ENCODE peak calls at places on chromosomes 16 and 17, in eight cellular contexts. One of them, this sample, is unnamed. For H3K4me1, the result is how much of the 10 kb centered on the place peaks cover.

GRCh38 chr16:87317766-87318121 is 552 bp upstream of the C16orf95 start:
- DNase-seq in Peyer's patch: no peak
- DNase-seq in suprapubic skin: peak
- DNase-seq in HCT116: no peak
- DNase-seq in K562: no peak
- DNase-seq in sigmoid colon: peak
- DNase-seq in body of pancreas: peak
- DNase-seq in tibial nerve: no peak
- DNase-seq in this sample: peak

GRCh38 chr16:12349950-12350842 is 373.7 kb downstream of the SNX29 start:
- DNase-seq in Peyer's patch: no peak
- DNase-seq in suprapubic skin: no peak
- DNase-seq in HCT116: no peak
- DNase-seq in K562: peak
- DNase-seq in sigmoid colon: no peak
- DNase-seq in body of pancreas: no peak
- DNase-seq in tibial nerve: no peak
- DNase-seq in this sample: no peak

GRCh38 chr16:3174618-3175148 is 13.3 kb upstream of the OR1F1 start:
- DNase-seq in Peyer's patch: no peak
- DNase-seq in suprapubic skin: no peak
- DNase-seq in HCT116: no peak
- DNase-seq in K562: no peak
- DNase-seq in sigmoid colon: peak
- DNase-seq in body of pancreas: no peak
- DNase-seq in tibial nerve: no peak
- DNase-seq in this sample: no peak

GRCh38 chr17:37483311-37484039 is 6.2 kb upstream of the DUSP14 start:
- DNase-seq in Peyer's patch: no peak
- DNase-seq in suprapubic skin: no peak
- DNase-seq in HCT116: no peak
- DNase-seq in K562: no peak
- DNase-seq in sigmoid colon: peak
- DNase-seq in body of pancreas: no peak
- DNase-seq in tibial nerve: no peak
- DNase-seq in this sample: no peak

GRCh38 chr17:3732171-3732570 is 8.5 kb downstream of the HASPIN start:
- DNase-seq in Peyer's patch: peak
- DNase-seq in suprapubic skin: no peak
- DNase-seq in HCT116: no peak
- DNase-seq in K562: no peak
- DNase-seq in sigmoid colon: peak
- DNase-seq in body of pancreas: no peak
- DNase-seq in tibial nerve: no peak
- DNase-seq in this sample: no peak

GRCh38 chr16:69133555-69133954 is 1.1 kb downstream of the UTP4 start:
- DNase-seq in Peyer's patch: no peak
- DNase-seq in suprapubic skin: no peak
- DNase-seq in HCT116: no peak
- DNase-seq in K562: no peak
- DNase-seq in sigmoid colon: no peak
- DNase-seq in body of pancreas: no peak
- DNase-seq in tibial nerve: no peak
- DNase-seq in this sample: no peak

GRCh38 chr17:29113334-29113733 is 66.9 kb downstream of the MYO18A start:
- DNase-seq in Peyer's patch: no peak
- DNase-seq in suprapubic skin: no peak
- DNase-seq in HCT116: no peak
- DNase-seq in K562: no peak
- DNase-seq in sigmoid colon: no peak
- DNase-seq in body of pancreas: no peak
- DNase-seq in tibial nerve: no peak
- DNase-seq in this sample: no peak

GRCh38 chr16:11610580-11610979 is 23.9 kb upstream of the LITAF start:
- DNase-seq in Peyer's patch: no peak
- DNase-seq in suprapubic skin: no peak
- DNase-seq in HCT116: no peak
- DNase-seq in K562: no peak
- DNase-seq in sigmoid colon: no peak
- DNase-seq in body of pancreas: no peak
- DNase-seq in tibial nerve: no peak
- DNase-seq in this sample: no peak

GRCh38 chr17:1606352-1606985 is 22.2 kb downstream of the SLC43A2 start:
- DNase-seq in Peyer's patch: no peak
- DNase-seq in suprapubic skin: no peak
- DNase-seq in HCT116: no peak
- DNase-seq in K562: no peak
- DNase-seq in sigmoid colon: no peak
- DNase-seq in body of pancreas: no peak
- DNase-seq in tibial nerve: no peak
- DNase-seq in this sample: no peak

GRCh38 chr17:30831257-30831656 is 509 bp upstream of the ATAD5 start:
- DNase-seq in Peyer's patch: no peak
- DNase-seq in suprapubic skin: no peak
- DNase-seq in HCT116: no peak
- DNase-seq in K562: no peak
- DNase-seq in sigmoid colon: no peak
- DNase-seq in body of pancreas: no peak
- DNase-seq in tibial nerve: no peak
- DNase-seq in this sample: no peak

GRCh38 chr17:30829022-30829421 is 2.7 kb upstream of the ATAD5 start:
- DNase-seq in Peyer's patch: no peak
- DNase-seq in suprapubic skin: no peak
- DNase-seq in HCT116: no peak
- DNase-seq in K562: no peak
- DNase-seq in sigmoid colon: no peak
- DNase-seq in body of pancreas: no peak
- DNase-seq in tibial nerve: no peak
- DNase-seq in this sample: no peak

GRCh38 chr17:30827082-30827481 is 2.6 kb upstream of the CRLF3 start:
- DNase-seq in Peyer's patch: no peak
- DNase-seq in suprapubic skin: no peak
- DNase-seq in HCT116: no peak
- DNase-seq in K562: no peak
- DNase-seq in sigmoid colon: no peak
- DNase-seq in body of pancreas: no peak
- DNase-seq in tibial nerve: no peak
- DNase-seq in this sample: no peak

GRCh38 chr17:30832438-30832790 is 648 bp downstream of the ATAD5 start:
- DNase-seq in Peyer's patch: no peak
- DNase-seq in suprapubic skin: no peak
- DNase-seq in HCT116: no peak
- DNase-seq in K562: no peak
- DNase-seq in sigmoid colon: no peak
- DNase-seq in body of pancreas: no peak
- DNase-seq in tibial nerve: no peak
- DNase-seq in this sample: no peak

GRCh38 chr17:30831663-30832437 is at the start of gene ATAD5:
- DNase-seq in Peyer's patch: peak
- DNase-seq in suprapubic skin: peak
- DNase-seq in HCT116: peak
- DNase-seq in K562: peak
- DNase-seq in sigmoid colon: peak
- DNase-seq in body of pancreas: peak
- DNase-seq in tibial nerve: peak
- DNase-seq in this sample: peak
- TF ChIP-seq POLR2A in Peyer's patch: no peak
- TF ChIP-seq POLR2A in suprapubic skin: no peak
- TF ChIP-seq POLR2A in HCT116: no peak
- TF ChIP-seq POLR2A in K562: peak
- TF ChIP-seq POLR2A in sigmoid colon: no peak
- TF ChIP-seq POLR2A in body of pancreas: no peak
- TF ChIP-seq POLR2A in tibial nerve: peak
- TF ChIP-seq POLR2A in this sample: no peak

GRCh38 chr17:82237083-82237745 is 8.4 kb downstream of the SLC16A3 start:
- DNase-seq in Peyer's patch: no peak
- DNase-seq in suprapubic skin: peak
- DNase-seq in HCT116: no peak
- DNase-seq in K562: no peak
- DNase-seq in sigmoid colon: peak
- DNase-seq in body of pancreas: no peak
- DNase-seq in tibial nerve: no peak
- DNase-seq in this sample: no peak
- H3K4me1 ChIP-seq in Peyer's patch: half or more
- H3K4me1 ChIP-seq in suprapubic skin: half or more
- H3K4me1 ChIP-seq in HCT116: under half
- H3K4me1 ChIP-seq in K562: half or more
- H3K4me1 ChIP-seq in sigmoid colon: half or more
- H3K4me1 ChIP-seq in body of pancreas: under half
- H3K4me1 ChIP-seq in tibial nerve: half or more
- H3K4me1 ChIP-seq in this sample: under half

GRCh38 chr17:40452921-40453378 is 9.7 kb downstream of the IGFBP4 start:
- DNase-seq in Peyer's patch: no peak
- DNase-seq in suprapubic skin: no peak
- DNase-seq in HCT116: no peak
- DNase-seq in K562: no peak
- DNase-seq in sigmoid colon: no peak
- DNase-seq in body of pancreas: no peak
- DNase-seq in tibial nerve: no peak
- DNase-seq in this sample: no peak
- H3K27ac ChIP-seq in Peyer's patch: peak
- H3K27ac ChIP-seq in suprapubic skin: peak
- H3K27ac ChIP-seq in HCT116: no peak
- H3K27ac ChIP-seq in K562: no peak
- H3K27ac ChIP-seq in sigmoid colon: peak
- H3K27ac ChIP-seq in body of pancreas: peak
- H3K27ac ChIP-seq in tibial nerve: peak
- H3K27ac ChIP-seq in this sample: peak

GRCh38 chr16:491225-491919 is 36.1 kb upstream of the CAPN15 start:
- DNase-seq in Peyer's patch: no peak
- DNase-seq in suprapubic skin: no peak
- DNase-seq in HCT116: no peak
- DNase-seq in K562: peak
- DNase-seq in sigmoid colon: no peak
- DNase-seq in body of pancreas: no peak
- DNase-seq in tibial nerve: no peak
- DNase-seq in this sample: no peak
- TF ChIP-seq POLR2A in Peyer's patch: no peak
- TF ChIP-seq POLR2A in suprapubic skin: no peak
- TF ChIP-seq POLR2A in HCT116: no peak
- TF ChIP-seq POLR2A in K562: no peak
- TF ChIP-seq POLR2A in sigmoid colon: no peak
- TF ChIP-seq POLR2A in body of pancreas: no peak
- TF ChIP-seq POLR2A in tibial nerve: no peak
- TF ChIP-seq POLR2A in this sample: no peak

DNA sequence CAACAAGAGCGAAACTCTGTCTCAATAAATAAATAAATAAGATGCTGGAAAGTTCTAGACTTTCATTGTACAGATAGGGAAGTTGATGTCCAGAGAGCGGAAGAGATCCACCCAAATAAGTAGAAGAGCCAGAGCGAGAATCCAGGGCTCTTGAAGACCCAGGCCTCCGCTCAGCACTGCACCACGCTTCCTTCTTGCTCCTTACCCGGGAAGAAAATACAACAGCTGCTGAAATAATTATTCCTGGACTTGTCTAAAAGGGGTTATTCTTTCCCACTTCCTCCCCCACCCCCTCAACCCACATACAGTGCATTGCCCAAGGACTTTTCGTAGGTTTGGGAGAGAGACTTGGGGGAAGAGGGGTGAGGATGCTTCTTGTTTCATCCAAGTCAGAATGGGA is 26.7 kb downstream of the CDK5RAP3 start:
- DNase-seq in Peyer's patch: no peak
- DNase-seq in suprapubic skin: no peak
- DNase-seq in HCT116: no peak
- DNase-seq in K562: no peak
- DNase-seq in sigmoid colon: no peak
- DNase-seq in body of pancreas: no peak
- DNase-seq in tibial nerve: no peak
- DNase-seq in this sample: no peak
- H3K4me1 ChIP-seq in Peyer's patch: under half
- H3K4me1 ChIP-seq in suprapubic skin: under half
- H3K4me1 ChIP-seq in HCT116: under half
- H3K4me1 ChIP-seq in K562: under half
- H3K4me1 ChIP-seq in sigmoid colon: under half
- H3K4me1 ChIP-seq in body of pancreas: under half
- H3K4me1 ChIP-seq in tibial nerve: under half
- H3K4me1 ChIP-seq in this sample: under half

DNA sequence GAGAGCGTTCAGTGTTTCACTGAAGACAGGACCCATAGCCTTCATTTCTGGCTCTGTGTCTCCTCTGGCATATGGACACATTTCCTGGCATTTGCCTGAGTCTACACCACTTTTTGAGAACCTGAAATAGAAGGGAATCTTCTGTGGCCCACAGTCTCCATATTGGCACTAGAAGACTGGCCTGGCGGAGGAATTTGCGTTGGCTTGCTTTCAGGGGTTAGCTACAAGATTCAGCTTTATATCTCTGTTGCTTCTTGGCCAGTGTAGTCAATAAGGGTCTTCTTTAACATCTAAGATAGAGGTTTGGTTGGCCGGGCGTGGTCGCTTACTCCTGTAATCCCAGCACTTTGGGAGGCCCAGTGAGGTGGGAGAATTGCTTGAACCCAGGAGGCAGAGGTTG is 12.8 kb upstream of the CLEC18C start:
- DNase-seq in Peyer's patch: no peak
- DNase-seq in suprapubic skin: no peak
- DNase-seq in HCT116: no peak
- DNase-seq in K562: no peak
- DNase-seq in sigmoid colon: no peak
- DNase-seq in body of pancreas: no peak
- DNase-seq in tibial nerve: no peak
- DNase-seq in this sample: no peak
- H3K27ac ChIP-seq in Peyer's patch: no peak
- H3K27ac ChIP-seq in suprapubic skin: no peak
- H3K27ac ChIP-seq in HCT116: no peak
- H3K27ac ChIP-seq in K562: no peak
- H3K27ac ChIP-seq in sigmoid colon: no peak
- H3K27ac ChIP-seq in body of pancreas: no peak
- H3K27ac ChIP-seq in tibial nerve: peak
- H3K27ac ChIP-seq in this sample: no peak

GRCh38 chr16:56382901-56383355 is 42.4 kb downstream of the AMFR start:
- DNase-seq in Peyer's patch: no peak
- DNase-seq in suprapubic skin: no peak
- DNase-seq in HCT116: no peak
- DNase-seq in K562: no peak
- DNase-seq in sigmoid colon: no peak
- DNase-seq in body of pancreas: no peak
- DNase-seq in tibial nerve: no peak
- DNase-seq in this sample: no peak

GRCh38 chr16:56384074-56384721 is 41.1 kb downstream of the AMFR start:
- DNase-seq in Peyer's patch: no peak
- DNase-seq in suprapubic skin: no peak
- DNase-seq in HCT116: no peak
- DNase-seq in K562: no peak
- DNase-seq in sigmoid colon: no peak
- DNase-seq in body of pancreas: no peak
- DNase-seq in tibial nerve: no peak
- DNase-seq in this sample: no peak

GRCh38 chr16:56388209-56388608 is 37.1 kb downstream of the AMFR start:
- DNase-seq in Peyer's patch: no peak
- DNase-seq in suprapubic skin: no peak
- DNase-seq in HCT116: no peak
- DNase-seq in K562: no peak
- DNase-seq in sigmoid colon: no peak
- DNase-seq in body of pancreas: no peak
- DNase-seq in tibial nerve: no peak
- DNase-seq in this sample: no peak

GRCh38 chr16:56382459-56382858 is 42.9 kb downstream of the AMFR start:
- DNase-seq in Peyer's patch: no peak
- DNase-seq in suprapubic skin: no peak
- DNase-seq in HCT116: no peak
- DNase-seq in K562: no peak
- DNase-seq in sigmoid colon: no peak
- DNase-seq in body of pancreas: no peak
- DNase-seq in tibial nerve: no peak
- DNase-seq in this sample: peak
- TF ChIP-seq POLR2A in Peyer's patch: no peak
- TF ChIP-seq POLR2A in suprapubic skin: no peak
- TF ChIP-seq POLR2A in HCT116: no peak
- TF ChIP-seq POLR2A in K562: no peak
- TF ChIP-seq POLR2A in sigmoid colon: no peak
- TF ChIP-seq POLR2A in body of pancreas: no peak
- TF ChIP-seq POLR2A in tibial nerve: no peak
- TF ChIP-seq POLR2A in this sample: no peak

GRCh38 chr17:77479372-77479781 is 338.6 kb downstream of the SEC14L1 start:
- DNase-seq in Peyer's patch: no peak
- DNase-seq in suprapubic skin: no peak
- DNase-seq in HCT116: no peak
- DNase-seq in K562: no peak
- DNase-seq in sigmoid colon: no peak
- DNase-seq in body of pancreas: no peak
- DNase-seq in tibial nerve: no peak
- DNase-seq in this sample: no peak
- H3K4me1 ChIP-seq in Peyer's patch: half or more
- H3K4me1 ChIP-seq in suprapubic skin: half or more
- H3K4me1 ChIP-seq in HCT116: under half
- H3K4me1 ChIP-seq in K562: under half
- H3K4me1 ChIP-seq in sigmoid colon: half or more
- H3K4me1 ChIP-seq in body of pancreas: under half
- H3K4me1 ChIP-seq in tibial nerve: half or more
- H3K4me1 ChIP-seq in this sample: under half